ENCODE peak calls at places on chromosomes 16 and 17, in five cellular contexts. I, Q, O, H and D are unnamed samples.

GRCh38 chr16:8739151-8739550 is 58.3 kb downstream of the TMEM186 start:
- DNase-seq in I (no peak), Q (no peak), O (no peak), H (no peak), D (no peak)

GRCh38 chr16:27774779-27775178 is 224.8 kb downstream of the KATNIP start:
- DNase-seq in I (no peak), Q (no peak), O (no peak), H (no peak), D (no peak)

GRCh38 chr16:4052801-4053662 is 63.2 kb downstream of the ADCY9 start:
- DNase-seq in I (no peak), Q (peak; percentile 63), O (peak; percentile 60), H (peak; percentile 99), D (no peak)

GRCh38 chr16:27253526-27253930 is 15.0 kb downstream of the NSMCE1 start:
- DNase-seq in I (no peak), Q (no peak), O (peak; percentile 73), H (no peak), D (no peak)

GRCh38 chr16:19450186-19450585 is 32.5 kb downstream of the TMC5 start:
- DNase-seq in I (no peak), Q (no peak), O (no peak), H (no peak), D (no peak)

GRCh38 chr17:68701046-68701445 is 99.9 kb upstream of the FAM20A start:
- DNase-seq in I (no peak), Q (no peak), O (no peak), H (no peak), D (no peak)

GRCh38 chr16:14511798-14512131 is 118.3 kb downstream of the PARN start:
- DNase-seq in I (no peak), Q (no peak), O (no peak), H (no peak), D (no peak)

GRCh38 chr17:38703742-38704644 is 1.1 kb upstream of the MLLT6 start:
- DNase-seq in I (peak; percentile 46), Q (peak; percentile 100), O (no peak), H (peak; percentile 83), D (peak; percentile 52)

GRCh38 chr17:62653002-62653830 is 25.7 kb downstream of the MRC2 start:
- DNase-seq in I (peak; percentile 33), Q (peak; percentile 63), O (no peak), H (peak; percentile 81), D (peak; percentile 26)

GRCh38 chr17:17402558-17402957 is 74.2 kb upstream of the MED9 start:
- DNase-seq in I (no peak), Q (no peak), O (no peak), H (no peak), D (no peak)

GRCh38 chr17:48153711-48154642 is 46.4 kb downstream of the SNX11 start:
- DNase-seq in I (no peak), Q (peak; percentile 66), O (peak; percentile 9), H (peak; percentile 90), D (no peak)

GRCh38 chr16:86756882-86757703 is 178.7 kb downstream of the FOXL1 start:
- DNase-seq in I (no peak), Q (peak; percentile 48), O (no peak), H (no peak), D (no peak)

GRCh38 chr17:31413081-31413799 is 21.8 kb downstream of the RAB11FIP4 start:
- DNase-seq in I (no peak), Q (no peak), O (no peak), H (no peak), D (no peak)

GRCh38 chr16:78729687-78730086 is 630.2 kb downstream of the WWOX start:
- DNase-seq in I (no peak), Q (no peak), O (no peak), H (no peak), D (no peak)

GRCh38 chr17:72176902-72177660 is 56.3 kb downstream of the SOX9 start:
- DNase-seq in I (no peak), Q (no peak), O (no peak), H (peak; percentile 95), D (no peak)

GRCh38 chr16:57308041-57308440 is 23.6 kb upstream of the PLLP start:
- DNase-seq in I (no peak), Q (no peak), O (no peak), H (no peak), D (no peak)

GRCh38 chr16:58492735-58493134 is 7.2 kb upstream of the NDRG4 start:
- DNase-seq in I (no peak), Q (no peak), O (no peak), H (no peak), D (no peak)

GRCh38 chr17:79930077-79930785 is 91.0 kb upstream of the CBX4 start:
- DNase-seq in I (no peak), Q (no peak), O (no peak), H (no peak), D (no peak)

GRCh38 chr16:10552998-10553491 is 27.4 kb downstream of the EMP2 start:
- DNase-seq in I (peak; percentile 39), Q (no peak), O (no peak), H (no peak), D (peak; percentile 31)

GRCh38 chr17:10812674-10813073 is 8.8 kb upstream of the TMEM238L start:
- DNase-seq in I (no peak), Q (no peak), O (no peak), H (no peak), D (no peak)

GRCh38 chr16:79848739-79849518 is 248.4 kb upstream of the MAF start:
- DNase-seq in I (no peak), Q (no peak), O (no peak), H (no peak), D (no peak)

GRCh38 chr17:66727634-66728570 is 107.0 kb upstream of the CACNG5 start:
- DNase-seq in I (no peak), Q (peak; percentile 60), O (no peak), H (peak; percentile 86), D (no peak)

GRCh38 chr16:49009204-49009603 is 272.4 kb downstream of the CBLN1 start:
- DNase-seq in I (no peak), Q (no peak), O (no peak), H (no peak), D (no peak)

GRCh38 chr16:76277099-76278030 is at the start of gene CNTNAP4:
- DNase-seq in I (no peak), Q (no peak), O (no peak), H (peak; percentile 17), D (no peak)

GRCh38 chr17:35749560-35750412 is 3.3 kb downstream of the GAS2L2 start:
- DNase-seq in I (no peak), Q (no peak), O (no peak), H (peak; percentile 6), D (no peak)

GRCh38 chr17:19331134-19331533 is 31.4 kb downstream of the B9D1 start:
- DNase-seq in I (no peak), Q (no peak), O (no peak), H (no peak), D (no peak)

GRCh38 chr17:69142473-69142802 is 743 bp upstream of the ABCA6 start:
- DNase-seq in I (no peak), Q (no peak), O (no peak), H (no peak), D (no peak)

GRCh38 chr17:5644065-5644464 is 59.8 kb upstream of the NLRP1 start:
- DNase-seq in I (no peak), Q (no peak), O (no peak), H (peak; percentile 28), D (no peak)

GRCh38 chr16:9840761-9841665 is 341.2 kb downstream of the GRIN2A start:
- DNase-seq in I (no peak), Q (no peak), O (no peak), H (no peak), D (no peak)

GRCh38 chr16:19555938-19556778 is 655 bp downstream of the VPS35L start:
- DNase-seq in I (no peak), Q (peak; percentile 4), O (no peak), H (peak; percentile 62), D (peak; percentile 20)

GRCh38 chr17:75315541-75316243 is 26.5 kb upstream of the SLC25A19 start:
- DNase-seq in I (no peak), Q (no peak), O (no peak), H (no peak), D (no peak)

GRCh38 chr16:86597880-86598606 is 19.7 kb downstream of the FOXL1 start:
- DNase-seq in I (no peak), Q (no peak), O (no peak), H (no peak), D (no peak)

GRCh38 chr16:82185012-82185411 is 15.0 kb upstream of the MPHOSPH6 start:
- DNase-seq in I (no peak), Q (no peak), O (no peak), H (no peak), D (no peak)